ENCODE peak calls at places on chromosomes 4 and X, in ten cellular contexts. P, D, W, U, R, Q, E, K, T and B are unnamed samples.

GRCh38 chr4:125316391-125316780 is 1.6 kb downstream of the FAT4 start:
- DNase-seq in R (no peak), P (peak), T (no peak), K (no peak), E (no peak), Q (no peak), U (no peak), D (peak), W (peak), B (no peak)

GRCh38 chrX:133297284-133297683 is 79.1 kb upstream of the TFDP3 start:
- DNase-seq in W (no peak), U (no peak), T (no peak), E (no peak), Q (no peak), D (no peak), P (no peak), K (peak), R (peak), B (no peak)

GRCh38 chrX:107738272-107738671 is 37.3 kb downstream of the TSC22D3 start:
- DNase-seq in D (no peak), K (no peak), E (no peak), T (no peak), U (no peak), R (no peak), Q (no peak), P (peak), W (no peak), B (no peak)

GRCh38 chr4:54382623-54383022 is 153.5 kb downstream of the PDGFRA start:
- DNase-seq in U (no peak), Q (no peak), E (no peak), D (no peak), T (no peak), R (no peak), W (no peak), K (no peak), P (no peak), B (no peak)

GRCh38 chr4:56220261-56220660 is 167.0 kb downstream of the AASDH start:
- DNase-seq in Q (no peak), P (no peak), U (no peak), R (peak), W (no peak), E (no peak), K (no peak), T (no peak), D (peak), B (no peak)

GRCh38 chr4:38898245-38898644 is 30.6 kb downstream of the FAM114A1 start:
- DNase-seq in W (no peak), U (no peak), D (no peak), E (no peak), P (no peak), T (no peak), R (no peak), Q (no peak), K (no peak), B (no peak)

GRCh38 chrX:70470850-70471289 is 26.2 kb downstream of the DLG3 start:
- DNase-seq in E (no peak), W (no peak), Q (no peak), R (peak), T (no peak), D (no peak), U (no peak), K (no peak), P (no peak), B (no peak)

GRCh38 chr4:103934178-103934789 is 214.5 kb upstream of the TACR3 start:
- DNase-seq in P (peak), U (peak), Q (no peak), W (no peak), R (peak), K (peak), T (no peak), D (peak), E (peak), B (no peak)

GRCh38 chr4:18075823-18076433 is 54.4 kb upstream of the LCORL start:
- DNase-seq in T (no peak), D (peak), U (peak), W (no peak), R (no peak), K (no peak), E (peak), P (peak), Q (no peak), B (no peak)

GRCh38 chr4:76697129-76697803 is 200.7 kb downstream of the SOWAHB start:
- DNase-seq in Q (no peak), T (no peak), D (no peak), K (no peak), U (no peak), P (no peak), R (no peak), W (no peak), E (no peak), B (no peak)

DNA sequence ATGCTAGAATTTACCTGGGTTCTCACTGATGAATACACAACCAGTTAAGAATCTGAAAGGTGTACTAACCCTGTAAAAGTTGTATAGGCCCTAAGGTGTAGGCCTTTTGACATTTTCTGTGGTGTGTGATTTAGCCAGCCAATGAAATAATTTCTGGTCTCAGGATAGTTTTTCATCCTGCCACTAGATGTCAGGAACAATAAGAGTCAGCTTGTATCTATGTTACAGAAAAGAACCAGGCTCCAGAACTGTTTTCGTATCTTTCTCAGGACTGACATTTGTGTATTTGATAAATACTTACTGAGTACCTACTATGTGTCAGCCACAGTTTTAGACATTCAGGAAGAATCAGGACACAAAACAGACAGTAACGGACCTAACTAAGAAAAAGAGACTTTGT is 673.6 kb upstream of the TENM3 start:
- DNase-seq in D (peak), E (no peak), P (no peak), U (peak), Q (no peak), K (no peak), W (no peak), T (no peak), R (peak), B (peak)
- TF ChIP-seq CTCF in D (peak), E (no peak), P (no peak), U (peak), Q (peak), K (peak), W (no peak), T (no peak), R (peak), B (peak)

DNA sequence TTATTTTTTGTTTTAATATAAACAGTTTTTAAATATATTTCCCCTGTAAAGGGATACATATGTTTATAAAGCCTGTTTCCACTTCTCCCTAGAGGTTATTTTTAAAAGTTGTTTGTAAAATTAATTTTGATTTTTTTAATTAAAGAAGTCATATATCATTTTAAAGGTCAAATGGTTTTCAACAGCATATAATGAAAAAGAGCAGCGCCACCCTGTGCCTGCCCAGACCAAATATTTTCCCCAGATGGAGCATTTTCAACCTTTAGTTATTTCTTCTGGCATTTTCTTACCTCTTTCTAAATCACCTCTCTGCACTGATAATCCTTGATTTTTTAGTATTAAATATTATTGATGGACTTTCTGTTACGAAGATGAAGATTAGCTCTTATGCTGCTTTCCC is 21.0 kb downstream of the MSX1 start:
- DNase-seq in Q (no peak), T (no peak), W (no peak), R (no peak), D (no peak), P (no peak), K (no peak), U (no peak), E (no peak), B (no peak)
- TF ChIP-seq CTCF in Q (no peak), T (peak), W (no peak), R (peak), D (peak), P (no peak), K (peak), U (peak), E (no peak), B (peak)

GRCh38 chrX:118644378-118644777 is 83.0 kb upstream of the IL13RA1 start:
- DNase-seq in E (peak), T (no peak), K (peak), U (peak), D (no peak), P (no peak), R (peak), W (no peak), Q (no peak), B (no peak)
- TF ChIP-seq CTCF in E (peak), T (no peak), K (no peak), U (peak), D (peak), P (peak), R (peak), W (peak), Q (peak), B (no peak)

DNA sequence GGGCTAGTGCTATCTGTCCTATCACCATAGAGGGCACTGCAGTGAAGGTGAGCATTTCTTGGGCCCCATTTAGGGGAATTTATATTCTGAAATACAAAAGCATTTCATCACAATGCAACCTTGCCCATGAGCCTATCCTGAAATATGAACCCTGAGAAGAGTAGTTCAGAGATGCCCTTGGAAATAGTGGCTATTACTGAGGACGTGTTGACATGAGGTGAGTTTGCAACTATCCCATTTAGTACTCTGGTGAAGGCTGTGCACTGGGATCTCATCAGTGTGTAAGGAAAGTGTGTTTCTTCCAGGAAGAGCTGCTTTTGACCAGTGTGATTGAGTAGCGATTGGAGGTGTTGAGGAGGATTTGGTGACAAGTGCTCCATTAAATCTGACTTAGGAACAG is 149.3 kb upstream of the EOLA2 start:
- DNase-seq in T (no peak), D (no peak), P (no peak), W (no peak), U (no peak), K (no peak), E (no peak), Q (no peak), R (no peak), B (no peak)
- TF ChIP-seq CTCF in T (no peak), D (peak), P (no peak), W (no peak), U (no peak), K (no peak), E (no peak), Q (no peak), R (no peak), B (no peak)